ENCODE peak calls at places on chromosome 10, in four cellular contexts. Q is mesendoderm, K is H9, O is H1. C is an unnamed sample.

GRCh38 chr10:71424496-71425194 is 27.9 kb downstream of the CDH23 start:
- DNase-seq in Q (no peak), O (peak), K (no peak), C (no peak)

GRCh38 chr10:114708717-114709352 is 50.8 kb upstream of the ABLIM1 start:
- DNase-seq in K (no peak), Q (peak), O (no peak), C (peak)

GRCh38 chr10:132671171-132672154 is 114.5 kb downstream of the NKX6-2 start:
- DNase-seq in O (no peak), K (peak), Q (no peak), C (no peak)

GRCh38 chr10:126955396-126955795 is 50.2 kb downstream of the DOCK1 start:
- DNase-seq in Q (no peak), O (no peak), K (no peak), C (no peak)

GRCh38 chr10:89302628-89303027 is 782 bp downstream of the IFIT2 start:
- DNase-seq in Q (no peak), K (no peak), O (no peak), C (no peak)

GRCh38 chr10:25257646-25258045 is 82.8 kb downstream of the GPR158 start:
- DNase-seq in O (no peak), K (no peak), Q (no peak), C (no peak)

GRCh38 chr10:60809157-60809556 is 30.9 kb downstream of the CDK1 start:
- DNase-seq in O (no peak), K (no peak), Q (no peak), C (peak)

GRCh38 chr10:91313761-91314520 is 93.5 kb downstream of the PCGF5 start:
- DNase-seq in O (no peak), Q (no peak), K (no peak), C (peak)

GRCh38 chr10:51860257-51860656 is 160.9 kb upstream of the CSTF2T start:
- DNase-seq in O (no peak), K (no peak), Q (no peak), C (peak)

GRCh38 chr10:48452879-48453412 is 146.5 kb downstream of the MAPK8 start:
- DNase-seq in K (no peak), Q (no peak), O (no peak), C (no peak)

GRCh38 chr10:17950726-17951125 is 992 bp upstream of the SLC39A12 start:
- DNase-seq in O (no peak), K (no peak), Q (no peak), C (no peak)

GRCh38 chr10:124025152-124025551 is 68.2 kb downstream of the CHST15 start:
- DNase-seq in Q (no peak), O (no peak), K (no peak), C (no peak)

GRCh38 chr10:14397069-14397468 is 66.3 kb upstream of the FRMD4A start:
- DNase-seq in O (no peak), K (peak), Q (peak), C (peak)

GRCh38 chr10:101993836-101994235 is 62.1 kb downstream of the ARMH3 start:
- DNase-seq in Q (no peak), K (no peak), O (no peak), C (no peak)

GRCh38 chr10:126090911-126091728 is 194.8 kb downstream of the FANK1 start:
- DNase-seq in K (no peak), O (no peak), Q (no peak), C (peak)

GRCh38 chr10:86953747-86954680 is 3.4 kb downstream of the MMRN2 start:
- DNase-seq in K (peak), Q (peak), O (peak), C (peak)

GRCh38 chr10:59709472-59710125 is at the start of gene SLC16A9:
- DNase-seq in O (peak), Q (peak), K (peak), C (peak)

GRCh38 chr10:5265139-5265538 is 68.5 kb downstream of the AKR1C4 start:
- DNase-seq in Q (no peak), K (no peak), O (no peak), C (no peak)

GRCh38 chr10:13877154-13877909 is 290.6 kb downstream of the PRPF18 start:
- DNase-seq in Q (peak), K (no peak), O (no peak), C (peak)

GRCh38 chr10:58465641-58466040 is 47.0 kb upstream of the BICC1 start:
- DNase-seq in Q (no peak), O (no peak), K (no peak), C (no peak)

GRCh38 chr10:92569071-92569470 is 4.8 kb downstream of the IDE start:
- DNase-seq in Q (no peak), K (no peak), O (no peak), C (peak)

DNA sequence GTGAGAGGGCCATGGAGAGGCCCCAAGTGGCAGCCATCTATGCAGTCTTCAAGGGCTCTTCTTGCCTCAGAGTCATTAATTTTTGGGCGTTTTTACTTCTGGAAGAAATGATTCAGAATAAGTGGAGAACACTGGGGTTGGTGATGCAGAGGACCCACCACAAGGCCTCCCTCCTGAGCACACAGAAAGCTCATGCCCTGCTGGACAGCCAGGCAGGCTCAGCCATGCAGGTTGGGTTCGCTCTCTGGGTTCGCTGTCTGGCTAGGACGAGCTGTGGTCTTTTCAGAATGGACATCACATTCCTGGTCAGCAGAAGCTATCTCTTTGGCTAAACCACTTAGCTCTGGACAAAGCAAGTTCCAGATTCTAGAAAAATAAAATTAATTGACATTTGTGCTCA is 480.8 kb downstream of the RPS24 start:
- DNase-seq in Q (no peak), O (peak), K (no peak), C (no peak)
- H4K5ac ChIP-seq in Q (no peak), O (no peak), K (no peak), C (no peak)

GRCh38 chr10:64463406-64463805 is 942.2 kb downstream of the REEP3 start:
- DNase-seq in Q (no peak), O (no peak), K (no peak), C (no peak)

GRCh38 chr10:64458341-64458740 is 937.1 kb downstream of the REEP3 start:
- DNase-seq in O (no peak), K (no peak), Q (no peak), C (no peak)
- H4K5ac ChIP-seq in O (no peak), K (no peak), Q (no peak), C (no peak)

DNA sequence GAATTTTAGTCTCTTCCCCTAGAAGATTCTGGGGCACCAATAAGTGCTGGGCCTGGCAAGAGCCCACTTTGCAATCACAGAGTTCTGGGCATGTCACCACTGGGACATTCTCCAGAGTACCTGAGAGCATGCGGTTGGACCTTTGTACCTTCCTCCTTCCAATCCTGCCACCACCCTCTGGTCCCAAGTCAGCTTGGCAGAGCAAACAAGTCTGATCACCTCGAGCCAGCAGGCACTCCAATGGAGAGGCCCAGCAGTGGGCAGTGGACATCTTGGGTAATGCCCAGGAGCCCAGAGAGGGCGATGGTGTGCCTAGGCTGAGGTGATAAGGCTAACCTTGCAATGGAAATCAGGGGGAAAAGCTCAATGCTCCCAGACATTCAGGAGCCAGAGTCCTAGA is 43.4 kb downstream of the SH3PXD2A start:
- DNase-seq in O (no peak), K (no peak), Q (no peak), C (no peak)
- H4K5ac ChIP-seq in O (no peak), K (no peak), Q (no peak), C (no peak)

GRCh38 chr10:30806824-30807223 is 177.3 kb upstream of the LYZL2 start:
- DNase-seq in O (no peak), Q (no peak), K (no peak), C (no peak)

GRCh38 chr10:30803058-30803457 is 173.5 kb upstream of the LYZL2 start:
- DNase-seq in O (no peak), K (no peak), Q (no peak), C (no peak)

GRCh38 chr10:30803901-30804322 is 174.4 kb upstream of the LYZL2 start:
- DNase-seq in Q (no peak), O (no peak), K (no peak), C (peak)

GRCh38 chr10:30804478-30805055 is 175.0 kb upstream of the LYZL2 start:
- DNase-seq in O (no peak), Q (no peak), K (no peak), C (no peak)

GRCh38 chr10:30805061-30805460 is 175.5 kb upstream of the LYZL2 start:
- DNase-seq in O (no peak), Q (no peak), K (no peak), C (no peak)
- H4K5ac ChIP-seq in O (no peak), Q (no peak), K (no peak), C (no peak)

DNA sequence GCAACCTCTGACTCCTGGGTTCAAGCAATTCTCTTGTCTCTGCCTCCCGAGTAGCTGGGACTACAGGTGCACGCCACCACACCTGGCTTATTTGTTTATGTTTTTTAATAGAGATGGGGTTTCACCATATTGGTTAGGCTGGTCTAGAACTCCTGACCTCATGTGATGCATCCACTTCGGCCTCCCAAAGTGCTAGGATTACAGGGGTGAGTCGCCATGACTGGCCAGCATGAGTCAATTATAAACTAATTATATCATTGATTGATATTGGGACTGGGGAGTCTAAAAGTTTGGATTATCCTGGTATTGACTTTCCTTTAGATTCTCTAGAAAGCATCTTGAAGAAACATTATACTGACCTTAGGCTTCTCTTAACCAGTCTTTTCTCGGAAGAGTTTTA is 73.9 kb upstream of the CCNY start:
- DNase-seq in O (no peak), K (no peak), Q (no peak), C (peak)
- H4K5ac ChIP-seq in O (no peak), K (no peak), Q (no peak), C (no peak)

GRCh38 chr10:42979181-42979580 is 97.7 kb upstream of the RET start:
- DNase-seq in K (no peak), Q (peak), O (no peak), C (no peak)
- H4K5ac ChIP-seq in K (no peak), Q (no peak), O (no peak), C (no peak)

GRCh38 chr10:69141304-69141703 is 17.3 kb downstream of the VPS26A start:
- DNase-seq in K (no peak), O (no peak), Q (no peak), C (no peak)

GRCh38 chr10:69139961-69140360 is 16.0 kb downstream of the VPS26A start:
- DNase-seq in K (no peak), Q (no peak), O (no peak), C (no peak)

GRCh38 chr10:69145329-69145728 is 21.4 kb downstream of the VPS26A start:
- DNase-seq in Q (no peak), O (no peak), K (no peak), C (no peak)

GRCh38 chr10:69145864-69146263 is 21.9 kb downstream of the VPS26A start:
- DNase-seq in Q (no peak), O (no peak), K (no peak), C (no peak)

DNA sequence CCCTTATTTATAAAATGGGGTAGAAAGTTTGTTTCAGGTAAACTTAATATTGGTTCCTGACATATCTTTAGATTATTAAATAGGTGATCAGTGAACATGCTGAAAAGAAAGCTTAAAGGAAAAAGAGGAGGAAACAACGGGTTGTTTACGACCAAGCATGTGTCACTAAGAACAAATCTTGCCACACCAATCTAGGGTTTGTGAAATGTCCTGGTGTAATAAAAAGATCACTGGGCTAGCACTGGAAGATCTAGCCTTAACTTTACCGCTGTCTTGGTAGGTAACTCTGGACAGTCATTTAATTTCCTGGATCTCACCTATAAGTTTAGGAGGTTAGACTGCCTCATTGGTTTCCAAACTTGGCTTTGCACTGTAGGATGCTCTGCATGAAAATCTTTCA is 19.0 kb downstream of the VPS26A start:
- DNase-seq in K (no peak), Q (no peak), O (no peak), C (no peak)
- H4K5ac ChIP-seq in K (no peak), Q (no peak), O (no peak), C (no peak)

GRCh38 chr10:1632141-1632540 is 105.2 kb downstream of the ADARB2 start:
- DNase-seq in K (no peak), Q (no peak), O (no peak), C (no peak)

GRCh38 chr10:1633783-1634182 is 103.5 kb downstream of the ADARB2 start:
- DNase-seq in Q (no peak), K (no peak), O (no peak), C (no peak)

GRCh38 chr10:1635340-1635739 is 102.0 kb downstream of the ADARB2 start:
- DNase-seq in Q (peak), O (no peak), K (no peak), C (no peak)

GRCh38 chr10:1632596-1632995 is 104.7 kb downstream of the ADARB2 start:
- DNase-seq in K (no peak), Q (no peak), O (no peak), C (no peak)

DNA sequence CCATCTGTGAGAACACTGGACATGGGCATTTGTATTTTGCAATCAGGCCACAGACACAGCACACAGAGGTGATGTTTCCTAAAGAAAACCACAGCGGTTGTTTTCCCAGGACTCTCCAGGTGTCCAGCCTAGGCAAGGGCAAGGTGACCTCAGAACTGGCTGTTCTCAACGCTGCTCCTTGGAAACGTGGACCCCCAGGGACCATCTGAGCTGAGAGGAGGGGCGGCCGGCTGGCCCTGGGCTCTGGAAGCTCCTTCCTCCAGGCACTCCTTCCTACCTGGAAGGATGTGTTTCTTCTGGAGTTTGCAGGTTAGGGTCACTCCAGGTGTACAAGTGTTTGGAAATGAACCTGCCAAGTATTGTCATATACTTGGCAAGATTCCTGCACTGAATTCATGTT is 103.1 kb downstream of the ADARB2 start:
- DNase-seq in Q (no peak), O (no peak), K (no peak), C (no peak)
- H4K5ac ChIP-seq in Q (no peak), O (no peak), K (no peak), C (no peak)

GRCh38 chr10:131034451-131034850 is 277.1 kb downstream of the TCERG1L start:
- DNase-seq in K (no peak), Q (no peak), O (no peak), C (no peak)

GRCh38 chr10:131041361-131041916 is 270.1 kb downstream of the TCERG1L start:
- DNase-seq in K (no peak), Q (no peak), O (no peak), C (no peak)

GRCh38 chr10:131035779-131036178 is 275.7 kb downstream of the TCERG1L start:
- DNase-seq in O (no peak), K (no peak), Q (no peak), C (no peak)

GRCh38 chr10:131033166-131034085 is 278.1 kb downstream of the TCERG1L start:
- DNase-seq in Q (no peak), K (no peak), O (no peak), C (no peak)

DNA sequence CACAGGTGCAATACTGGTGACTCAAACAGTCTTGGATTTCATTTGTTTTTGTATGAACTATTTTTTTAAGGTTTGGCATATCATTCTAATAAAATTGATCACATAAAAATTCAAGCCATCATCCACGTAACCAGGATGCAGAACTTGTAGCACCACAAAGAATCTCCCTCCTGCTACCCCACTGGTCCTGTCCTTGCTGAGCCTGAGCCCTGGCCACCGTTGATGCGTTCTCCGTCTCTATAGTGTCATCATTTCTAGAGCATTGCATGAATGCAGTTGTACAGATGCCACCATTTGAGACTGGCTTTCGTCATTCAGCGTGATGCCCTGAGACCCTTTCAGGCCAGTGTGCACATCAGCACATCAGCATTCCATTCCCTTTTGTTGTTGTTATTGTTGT is 273.5 kb downstream of the TCERG1L start:
- DNase-seq in Q (no peak), O (no peak), K (no peak), C (no peak)
- H4K5ac ChIP-seq in Q (no peak), O (no peak), K (no peak), C (no peak)

GRCh38 chr10:129383651-129384050 is 83.4 kb upstream of the MGMT start:
- DNase-seq in Q (no peak), K (no peak), O (no peak), C (no peak)
- H4K5ac ChIP-seq in Q (no peak), K (no peak), O (no peak), C (no peak)